ENCODE peak calls at places on chromosomes 11 and 22, in ten cellular contexts. One of them, this sample, is unnamed.

GRCh38 chr22:27885977-27886842 is 32.8 kb downstream of the PITPNB start:
- DNase-seq in posterior cingulate gyrus: peak; percentile 51
- DNase-seq in ureter: no peak
- DNase-seq in SK-N-SH: peak; percentile 52
- DNase-seq in T-cell: peak; percentile 27
- DNase-seq in neural progenitor cell: peak; percentile 61
- DNase-seq in nucleus accumbens: no peak
- DNase-seq in left lung: no peak
- DNase-seq in AG09309: peak; percentile 38
- DNase-seq in pons: peak; percentile 49
- DNase-seq in this sample: no peak

GRCh38 chr11:129368889-129369672 is 6.6 kb upstream of the BARX2 start:
- DNase-seq in neural progenitor cell: no peak
- DNase-seq in posterior cingulate gyrus: no peak
- DNase-seq in nucleus accumbens: no peak
- DNase-seq in T-cell: no peak
- DNase-seq in ureter: no peak
- DNase-seq in AG09309: no peak
- DNase-seq in left lung: no peak
- DNase-seq in SK-N-SH: no peak
- DNase-seq in pons: no peak
- DNase-seq in this sample: no peak

GRCh38 chr11:40867991-40868685 is 591.3 kb downstream of the LRRC4C start:
- DNase-seq in posterior cingulate gyrus: no peak
- DNase-seq in pons: no peak
- DNase-seq in left lung: no peak
- DNase-seq in nucleus accumbens: no peak
- DNase-seq in neural progenitor cell: peak; percentile 5
- DNase-seq in AG09309: no peak
- DNase-seq in ureter: no peak
- DNase-seq in SK-N-SH: no peak
- DNase-seq in T-cell: no peak
- DNase-seq in this sample: no peak

GRCh38 chr11:2204361-2205213 is 33.0 kb upstream of the TH start:
- DNase-seq in T-cell: no peak
- DNase-seq in nucleus accumbens: no peak
- DNase-seq in AG09309: no peak
- DNase-seq in SK-N-SH: peak; percentile 33
- DNase-seq in left lung: peak; percentile 59
- DNase-seq in ureter: peak; percentile 39
- DNase-seq in pons: no peak
- DNase-seq in posterior cingulate gyrus: peak; percentile 12
- DNase-seq in neural progenitor cell: no peak
- DNase-seq in this sample: no peak

GRCh38 chr11:46378811-46379482 is 2.5 kb upstream of the MDK start:
- DNase-seq in left lung: no peak
- DNase-seq in SK-N-SH: no peak
- DNase-seq in AG09309: no peak
- DNase-seq in posterior cingulate gyrus: no peak
- DNase-seq in ureter: no peak
- DNase-seq in neural progenitor cell: no peak
- DNase-seq in nucleus accumbens: no peak
- DNase-seq in pons: no peak
- DNase-seq in T-cell: no peak
- DNase-seq in this sample: no peak

GRCh38 chr11:16815047-16815767 is 76.8 kb downstream of the C11orf58 start:
- DNase-seq in left lung: peak; percentile 87
- DNase-seq in nucleus accumbens: peak; percentile 50
- DNase-seq in posterior cingulate gyrus: peak; percentile 57
- DNase-seq in AG09309: peak; percentile 7
- DNase-seq in T-cell: no peak
- DNase-seq in SK-N-SH: no peak
- DNase-seq in ureter: peak; percentile 65
- DNase-seq in pons: peak; percentile 74
- DNase-seq in neural progenitor cell: no peak
- DNase-seq in this sample: no peak

GRCh38 chr22:48819991-48820390 is 1007.7 kb downstream of the BRD1 start:
- DNase-seq in ureter: no peak
- DNase-seq in posterior cingulate gyrus: no peak
- DNase-seq in pons: no peak
- DNase-seq in SK-N-SH: no peak
- DNase-seq in T-cell: no peak
- DNase-seq in left lung: no peak
- DNase-seq in AG09309: no peak
- DNase-seq in nucleus accumbens: no peak
- DNase-seq in neural progenitor cell: no peak
- DNase-seq in this sample: no peak

GRCh38 chr22:50342651-50343540 is at the start of gene PPP6R2:
- DNase-seq in nucleus accumbens: peak; percentile 66
- DNase-seq in posterior cingulate gyrus: peak; percentile 79
- DNase-seq in left lung: peak; percentile 98
- DNase-seq in ureter: peak; percentile 83
- DNase-seq in pons: peak; percentile 58
- DNase-seq in AG09309: no peak
- DNase-seq in SK-N-SH: peak; percentile 97
- DNase-seq in T-cell: peak; percentile 84
- DNase-seq in neural progenitor cell: peak; percentile 93
- DNase-seq in this sample: peak; percentile 84

GRCh38 chr11:68008381-68009337 is 1.5 kb upstream of the ALDH3B1 start:
- DNase-seq in T-cell: no peak
- DNase-seq in pons: no peak
- DNase-seq in ureter: peak; percentile 77
- DNase-seq in posterior cingulate gyrus: no peak
- DNase-seq in nucleus accumbens: peak; percentile 4
- DNase-seq in left lung: peak; percentile 85
- DNase-seq in AG09309: no peak
- DNase-seq in SK-N-SH: peak; percentile 75
- DNase-seq in neural progenitor cell: no peak
- DNase-seq in this sample: no peak

GRCh38 chr11:102240502-102240901 is 76.8 kb upstream of the BIRC3 start:
- DNase-seq in posterior cingulate gyrus: no peak
- DNase-seq in SK-N-SH: no peak
- DNase-seq in pons: no peak
- DNase-seq in T-cell: no peak
- DNase-seq in nucleus accumbens: no peak
- DNase-seq in left lung: no peak
- DNase-seq in AG09309: no peak
- DNase-seq in ureter: no peak
- DNase-seq in neural progenitor cell: no peak
- DNase-seq in this sample: no peak

GRCh38 chr11:6319001-6319878 is 1.1 kb downstream of the CAVIN3 start:
- DNase-seq in ureter: peak; percentile 53
- DNase-seq in SK-N-SH: peak; percentile 16
- DNase-seq in pons: no peak
- DNase-seq in neural progenitor cell: peak; percentile 69
- DNase-seq in left lung: peak; percentile 88
- DNase-seq in T-cell: no peak
- DNase-seq in posterior cingulate gyrus: no peak
- DNase-seq in AG09309: no peak
- DNase-seq in nucleus accumbens: no peak
- DNase-seq in this sample: no peak

GRCh38 chr11:9656864-9657263 is 7.0 kb upstream of the SWAP70 start:
- DNase-seq in T-cell: no peak
- DNase-seq in AG09309: no peak
- DNase-seq in left lung: no peak
- DNase-seq in posterior cingulate gyrus: no peak
- DNase-seq in nucleus accumbens: no peak
- DNase-seq in pons: no peak
- DNase-seq in SK-N-SH: no peak
- DNase-seq in ureter: no peak
- DNase-seq in neural progenitor cell: no peak
- DNase-seq in this sample: no peak

GRCh38 chr11:69313992-69314391 is 20.0 kb downstream of the MYEOV start:
- DNase-seq in posterior cingulate gyrus: no peak
- DNase-seq in neural progenitor cell: no peak
- DNase-seq in T-cell: no peak
- DNase-seq in pons: no peak
- DNase-seq in SK-N-SH: no peak
- DNase-seq in AG09309: no peak
- DNase-seq in nucleus accumbens: no peak
- DNase-seq in ureter: no peak
- DNase-seq in left lung: no peak
- DNase-seq in this sample: no peak

GRCh38 chr22:38080847-38081635 is 2.9 kb downstream of the SLC16A8 start:
- DNase-seq in nucleus accumbens: peak; percentile 37
- DNase-seq in neural progenitor cell: peak; percentile 74
- DNase-seq in AG09309: no peak
- DNase-seq in T-cell: no peak
- DNase-seq in ureter: no peak
- DNase-seq in posterior cingulate gyrus: no peak
- DNase-seq in left lung: peak; percentile 79
- DNase-seq in pons: no peak
- DNase-seq in SK-N-SH: peak; percentile 76
- DNase-seq in this sample: peak; percentile 54

GRCh38 chr11:122207921-122208764 is 92.1 kb upstream of the BLID start:
- DNase-seq in left lung: no peak
- DNase-seq in nucleus accumbens: no peak
- DNase-seq in AG09309: peak; percentile 59
- DNase-seq in SK-N-SH: no peak
- DNase-seq in neural progenitor cell: no peak
- DNase-seq in pons: peak; percentile 49
- DNase-seq in posterior cingulate gyrus: no peak
- DNase-seq in T-cell: no peak
- DNase-seq in ureter: no peak
- DNase-seq in this sample: no peak

GRCh38 chr22:46031066-46031465 is 54.1 kb upstream of the WNT7B start:
- DNase-seq in left lung: no peak
- DNase-seq in T-cell: no peak
- DNase-seq in nucleus accumbens: no peak
- DNase-seq in posterior cingulate gyrus: no peak
- DNase-seq in pons: no peak
- DNase-seq in neural progenitor cell: no peak
- DNase-seq in ureter: no peak
- DNase-seq in AG09309: no peak
- DNase-seq in SK-N-SH: no peak
- DNase-seq in this sample: no peak

GRCh38 chr11:9138133-9138453 is 46.7 kb upstream of the SCUBE2 start:
- DNase-seq in AG09309: no peak
- DNase-seq in posterior cingulate gyrus: no peak
- DNase-seq in left lung: no peak
- DNase-seq in ureter: no peak
- DNase-seq in T-cell: no peak
- DNase-seq in neural progenitor cell: no peak
- DNase-seq in nucleus accumbens: no peak
- DNase-seq in pons: no peak
- DNase-seq in SK-N-SH: no peak
- DNase-seq in this sample: no peak

GRCh38 chr11:61384271-61385242 is 7.8 kb upstream of the TMEM216 start:
- DNase-seq in nucleus accumbens: no peak
- DNase-seq in AG09309: no peak
- DNase-seq in left lung: no peak
- DNase-seq in pons: no peak
- DNase-seq in SK-N-SH: no peak
- DNase-seq in ureter: no peak
- DNase-seq in neural progenitor cell: peak; percentile 36
- DNase-seq in T-cell: no peak
- DNase-seq in posterior cingulate gyrus: no peak
- DNase-seq in this sample: no peak

GRCh38 chr11:2582958-2583604 is 116.7 kb downstream of the KCNQ1OT1 start:
- DNase-seq in AG09309: no peak
- DNase-seq in posterior cingulate gyrus: peak; percentile 13
- DNase-seq in neural progenitor cell: no peak
- DNase-seq in T-cell: no peak
- DNase-seq in nucleus accumbens: no peak
- DNase-seq in left lung: peak; percentile 65
- DNase-seq in SK-N-SH: no peak
- DNase-seq in ureter: peak; percentile 36
- DNase-seq in pons: no peak
- DNase-seq in this sample: no peak

GRCh38 chr11:131579932-131580387 is 209.5 kb downstream of the NTM start:
- DNase-seq in nucleus accumbens: peak; percentile 24
- DNase-seq in pons: no peak
- DNase-seq in neural progenitor cell: peak; percentile 67
- DNase-seq in posterior cingulate gyrus: no peak
- DNase-seq in ureter: no peak
- DNase-seq in T-cell: no peak
- DNase-seq in SK-N-SH: peak; percentile 61
- DNase-seq in AG09309: peak; percentile 94
- DNase-seq in left lung: no peak
- DNase-seq in this sample: peak; percentile 47

GRCh38 chr11:73633999-73634398 is 12.4 kb upstream of the PLEKHB1 start:
- DNase-seq in posterior cingulate gyrus: no peak
- DNase-seq in AG09309: no peak
- DNase-seq in T-cell: no peak
- DNase-seq in nucleus accumbens: no peak
- DNase-seq in neural progenitor cell: no peak
- DNase-seq in SK-N-SH: no peak
- DNase-seq in ureter: no peak
- DNase-seq in pons: no peak
- DNase-seq in left lung: no peak
- DNase-seq in this sample: no peak

GRCh38 chr11:81987829-81988472 is 745.7 kb downstream of the FAM181B start:
- DNase-seq in SK-N-SH: no peak
- DNase-seq in T-cell: no peak
- DNase-seq in ureter: peak; percentile 72
- DNase-seq in nucleus accumbens: no peak
- DNase-seq in AG09309: no peak
- DNase-seq in pons: no peak
- DNase-seq in neural progenitor cell: no peak
- DNase-seq in posterior cingulate gyrus: no peak
- DNase-seq in left lung: no peak
- DNase-seq in this sample: no peak

GRCh38 chr11:69642549-69642912 is 1.6 kb downstream of the CCND1 start:
- DNase-seq in nucleus accumbens: no peak
- DNase-seq in ureter: no peak
- DNase-seq in SK-N-SH: peak; percentile 57
- DNase-seq in left lung: peak; percentile 82
- DNase-seq in T-cell: peak; percentile 20
- DNase-seq in posterior cingulate gyrus: no peak
- DNase-seq in neural progenitor cell: peak; percentile 60
- DNase-seq in AG09309: no peak
- DNase-seq in pons: no peak
- DNase-seq in this sample: no peak

GRCh38 chr11:1836011-1836945 is 1.5 kb downstream of the SYT8 start:
- DNase-seq in T-cell: no peak
- DNase-seq in left lung: peak; percentile 80
- DNase-seq in neural progenitor cell: no peak
- DNase-seq in ureter: no peak
- DNase-seq in pons: no peak
- DNase-seq in AG09309: no peak
- DNase-seq in SK-N-SH: no peak
- DNase-seq in posterior cingulate gyrus: no peak
- DNase-seq in nucleus accumbens: no peak
- DNase-seq in this sample: no peak

GRCh38 chr22:37357471-37357870 is 69.8 kb downstream of the ELFN2 start:
- DNase-seq in T-cell: no peak
- DNase-seq in AG09309: peak; percentile 23
- DNase-seq in SK-N-SH: no peak
- DNase-seq in nucleus accumbens: no peak
- DNase-seq in left lung: no peak
- DNase-seq in posterior cingulate gyrus: no peak
- DNase-seq in neural progenitor cell: no peak
- DNase-seq in ureter: no peak
- DNase-seq in pons: no peak
- DNase-seq in this sample: no peak

GRCh38 chr11:42311504-42311903 is 852.1 kb upstream of the LRRC4C start:
- DNase-seq in pons: peak; percentile 3
- DNase-seq in T-cell: no peak
- DNase-seq in nucleus accumbens: no peak
- DNase-seq in left lung: no peak
- DNase-seq in ureter: no peak
- DNase-seq in SK-N-SH: no peak
- DNase-seq in neural progenitor cell: no peak
- DNase-seq in posterior cingulate gyrus: no peak
- DNase-seq in AG09309: no peak
- DNase-seq in this sample: no peak

GRCh38 chr11:87425391-87425790 is 387.7 kb downstream of the TMEM135 start:
- DNase-seq in AG09309: no peak
- DNase-seq in left lung: no peak
- DNase-seq in nucleus accumbens: no peak
- DNase-seq in posterior cingulate gyrus: no peak
- DNase-seq in SK-N-SH: no peak
- DNase-seq in T-cell: no peak
- DNase-seq in pons: no peak
- DNase-seq in neural progenitor cell: no peak
- DNase-seq in ureter: no peak
- DNase-seq in this sample: no peak

GRCh38 chr22:26751217-26751616 is 93.8 kb downstream of the MIAT start:
- DNase-seq in SK-N-SH: no peak
- DNase-seq in pons: peak; percentile 31
- DNase-seq in AG09309: no peak
- DNase-seq in nucleus accumbens: no peak
- DNase-seq in left lung: no peak
- DNase-seq in posterior cingulate gyrus: no peak
- DNase-seq in neural progenitor cell: peak; percentile 97
- DNase-seq in ureter: no peak
- DNase-seq in T-cell: no peak
- DNase-seq in this sample: peak; percentile 3

This sample was measured in substantia nigra.